ENCODE peak calls at places on chromosomes 11 and 22, in eight cellular contexts. R, P, Z, G, J, Q, M and W are unnamed samples.

GRCh38 chr11:22798890-22799289 is 30.7 kb downstream of the SVIP start:
- DNase-seq in Z (no peak), P (no peak), G (no peak), Q (no peak), R (no peak), J (no peak), M (no peak), W (no peak)

GRCh38 chr11:73095613-73096012 is 46.5 kb downstream of the FCHSD2 start:
- DNase-seq in P (no peak), J (no peak), M (no peak), R (no peak), Z (no peak), Q (no peak), G (no peak), W (no peak)

GRCh38 chr22:22884010-22884887 is 3.4 kb upstream of the IGLL5 start:
- DNase-seq in M (peak; percentile 65), J (peak; percentile 64), R (peak; percentile 48), P (peak; percentile 70), Q (peak; percentile 36), Z (peak; percentile 33), G (peak; percentile 92), W (peak; percentile 69)

GRCh38 chr22:38941488-38941987 is 15.9 kb upstream of the APOBEC3A start:
- DNase-seq in Q (no peak), G (no peak), M (no peak), Z (no peak), P (no peak), J (peak; percentile 63), R (no peak), W (no peak)

GRCh38 chr11:73225001-73225686 is 7.1 kb downstream of the P2RY2 start:
- DNase-seq in P (no peak), G (peak; percentile 41), Z (no peak), M (no peak), J (peak; percentile 29), R (no peak), Q (no peak), W (no peak)

GRCh38 chr11:119373917-119374631 is 7.4 kb downstream of the USP2 start:
- DNase-seq in J (peak; percentile 85), P (peak; percentile 68), G (peak; percentile 90), Z (peak; percentile 68), M (peak; percentile 89), R (peak; percentile 64), Q (no peak), W (peak; percentile 86)

GRCh38 chr11:134498326-134499139 is 86.5 kb upstream of the B3GAT1 start:
- DNase-seq in Z (peak; percentile 62), J (peak; percentile 42), P (no peak), R (no peak), M (no peak), Q (peak; percentile 48), G (no peak), W (no peak)

GRCh38 chr22:22720724-22721261 is 76.4 kb downstream of the GGTLC2 start:
- DNase-seq in R (peak; percentile 6), G (no peak), Z (no peak), P (no peak), M (no peak), J (no peak), Q (no peak), W (no peak)